ENCODE peak calls at places on chromosome 7, in five cellular contexts. One of them, this sample, is unnamed.

GRCh38 chr7:77565917-77566316 is 28.8 kb downstream of the PTPN12 start:
- DNase-seq in stimulated activated CD8-positive, alpha-beta memory T cell treated with anti-CD3 and anti-CD28 coated beads, Interleukin-12 subunit alpha, Interleukin-12 subunit beta, amount 100 ng/mL, for 4 hours: no peak
- DNase-seq in stimulated activated CD4-positive, alpha-beta T cell treated with anti-CD3 and anti-CD28 coated beads, TNF-alpha, amount 100 ng/mL, for 24 hours: no peak
- DNase-seq in A549: no peak
- DNase-seq in T-helper 1 cell: no peak
- DNase-seq in this sample: no peak

GRCh38 chr7:43199333-43199732 is 86.9 kb downstream of the HECW1 start:
- DNase-seq in T-helper 1 cell: no peak
- DNase-seq in stimulated activated CD4-positive, alpha-beta T cell treated with anti-CD3 and anti-CD28 coated beads, TNF-alpha, amount 100 ng/mL, for 24 hours: no peak
- DNase-seq in A549: no peak
- DNase-seq in stimulated activated CD8-positive, alpha-beta memory T cell treated with anti-CD3 and anti-CD28 coated beads, Interleukin-12 subunit alpha, Interleukin-12 subunit beta, amount 100 ng/mL, for 4 hours: no peak
- DNase-seq in this sample: no peak

GRCh38 chr7:13009517-13009916 is 322.1 kb downstream of the ARL4A start:
- DNase-seq in T-helper 1 cell: no peak
- DNase-seq in stimulated activated CD8-positive, alpha-beta memory T cell treated with anti-CD3 and anti-CD28 coated beads, Interleukin-12 subunit alpha, Interleukin-12 subunit beta, amount 100 ng/mL, for 4 hours: no peak
- DNase-seq in stimulated activated CD4-positive, alpha-beta T cell treated with anti-CD3 and anti-CD28 coated beads, TNF-alpha, amount 100 ng/mL, for 24 hours: no peak
- DNase-seq in A549: no peak
- DNase-seq in this sample: no peak

GRCh38 chr7:81159402-81159801 is 240.6 kb upstream of the SEMA3C start:
- DNase-seq in stimulated activated CD4-positive, alpha-beta T cell treated with anti-CD3 and anti-CD28 coated beads, TNF-alpha, amount 100 ng/mL, for 24 hours: no peak
- DNase-seq in stimulated activated CD8-positive, alpha-beta memory T cell treated with anti-CD3 and anti-CD28 coated beads, Interleukin-12 subunit alpha, Interleukin-12 subunit beta, amount 100 ng/mL, for 4 hours: no peak
- DNase-seq in T-helper 1 cell: no peak
- DNase-seq in A549: peak; percentile 38
- DNase-seq in this sample: no peak

GRCh38 chr7:155458317-155459132 is 596 bp downstream of the EN2 start:
- DNase-seq in stimulated activated CD8-positive, alpha-beta memory T cell treated with anti-CD3 and anti-CD28 coated beads, Interleukin-12 subunit alpha, Interleukin-12 subunit beta, amount 100 ng/mL, for 4 hours: no peak
- DNase-seq in A549: no peak
- DNase-seq in T-helper 1 cell: no peak
- DNase-seq in stimulated activated CD4-positive, alpha-beta T cell treated with anti-CD3 and anti-CD28 coated beads, TNF-alpha, amount 100 ng/mL, for 24 hours: no peak
- DNase-seq in this sample: no peak

GRCh38 chr7:6579446-6579845 is 2.2 kb downstream of the ZDHHC4 start:
- DNase-seq in stimulated activated CD8-positive, alpha-beta memory T cell treated with anti-CD3 and anti-CD28 coated beads, Interleukin-12 subunit alpha, Interleukin-12 subunit beta, amount 100 ng/mL, for 4 hours: no peak
- DNase-seq in T-helper 1 cell: no peak
- DNase-seq in stimulated activated CD4-positive, alpha-beta T cell treated with anti-CD3 and anti-CD28 coated beads, TNF-alpha, amount 100 ng/mL, for 24 hours: no peak
- DNase-seq in A549: no peak
- DNase-seq in this sample: no peak

GRCh38 chr7:89661876-89662275 is 492.4 kb upstream of the STEAP1 start:
- DNase-seq in A549: no peak
- DNase-seq in stimulated activated CD8-positive, alpha-beta memory T cell treated with anti-CD3 and anti-CD28 coated beads, Interleukin-12 subunit alpha, Interleukin-12 subunit beta, amount 100 ng/mL, for 4 hours: no peak
- DNase-seq in stimulated activated CD4-positive, alpha-beta T cell treated with anti-CD3 and anti-CD28 coated beads, TNF-alpha, amount 100 ng/mL, for 24 hours: no peak
- DNase-seq in T-helper 1 cell: no peak
- DNase-seq in this sample: no peak

GRCh38 chr7:106604303-106604918 is 56.5 kb downstream of the CCDC71L start:
- DNase-seq in stimulated activated CD4-positive, alpha-beta T cell treated with anti-CD3 and anti-CD28 coated beads, TNF-alpha, amount 100 ng/mL, for 24 hours: no peak
- DNase-seq in T-helper 1 cell: no peak
- DNase-seq in A549: no peak
- DNase-seq in stimulated activated CD8-positive, alpha-beta memory T cell treated with anti-CD3 and anti-CD28 coated beads, Interleukin-12 subunit alpha, Interleukin-12 subunit beta, amount 100 ng/mL, for 4 hours: no peak
- DNase-seq in this sample: no peak

GRCh38 chr7:156777364-156778069 is 115.5 kb downstream of the LMBR1 start:
- DNase-seq in stimulated activated CD8-positive, alpha-beta memory T cell treated with anti-CD3 and anti-CD28 coated beads, Interleukin-12 subunit alpha, Interleukin-12 subunit beta, amount 100 ng/mL, for 4 hours: no peak
- DNase-seq in stimulated activated CD4-positive, alpha-beta T cell treated with anti-CD3 and anti-CD28 coated beads, TNF-alpha, amount 100 ng/mL, for 24 hours: peak; percentile 7
- DNase-seq in A549: no peak
- DNase-seq in T-helper 1 cell: no peak
- DNase-seq in this sample: no peak

GRCh38 chr7:10802011-10802410 is 171.7 kb upstream of the PHF14 start:
- DNase-seq in T-helper 1 cell: no peak
- DNase-seq in stimulated activated CD8-positive, alpha-beta memory T cell treated with anti-CD3 and anti-CD28 coated beads, Interleukin-12 subunit alpha, Interleukin-12 subunit beta, amount 100 ng/mL, for 4 hours: no peak
- DNase-seq in A549: no peak
- DNase-seq in stimulated activated CD4-positive, alpha-beta T cell treated with anti-CD3 and anti-CD28 coated beads, TNF-alpha, amount 100 ng/mL, for 24 hours: no peak
- DNase-seq in this sample: no peak

GRCh38 chr7:51256244-51256781 is 60.3 kb downstream of the COBL start:
- DNase-seq in stimulated activated CD8-positive, alpha-beta memory T cell treated with anti-CD3 and anti-CD28 coated beads, Interleukin-12 subunit alpha, Interleukin-12 subunit beta, amount 100 ng/mL, for 4 hours: no peak
- DNase-seq in T-helper 1 cell: no peak
- DNase-seq in A549: no peak
- DNase-seq in stimulated activated CD4-positive, alpha-beta T cell treated with anti-CD3 and anti-CD28 coated beads, TNF-alpha, amount 100 ng/mL, for 24 hours: no peak
- DNase-seq in this sample: no peak

GRCh38 chr7:157690833-157691382 is 354.1 kb downstream of the DNAJB6 start:
- DNase-seq in stimulated activated CD8-positive, alpha-beta memory T cell treated with anti-CD3 and anti-CD28 coated beads, Interleukin-12 subunit alpha, Interleukin-12 subunit beta, amount 100 ng/mL, for 4 hours: no peak
- DNase-seq in A549: no peak
- DNase-seq in T-helper 1 cell: no peak
- DNase-seq in stimulated activated CD4-positive, alpha-beta T cell treated with anti-CD3 and anti-CD28 coated beads, TNF-alpha, amount 100 ng/mL, for 24 hours: no peak
- DNase-seq in this sample: peak; percentile 5

GRCh38 chr7:81244213-81244612 is 325.4 kb upstream of the SEMA3C start:
- DNase-seq in stimulated activated CD4-positive, alpha-beta T cell treated with anti-CD3 and anti-CD28 coated beads, TNF-alpha, amount 100 ng/mL, for 24 hours: no peak
- DNase-seq in T-helper 1 cell: no peak
- DNase-seq in A549: no peak
- DNase-seq in stimulated activated CD8-positive, alpha-beta memory T cell treated with anti-CD3 and anti-CD28 coated beads, Interleukin-12 subunit alpha, Interleukin-12 subunit beta, amount 100 ng/mL, for 4 hours: no peak
- DNase-seq in this sample: no peak

GRCh38 chr7:70837589-70837988 is 294.4 kb upstream of the GALNT17 start:
- DNase-seq in T-helper 1 cell: no peak
- DNase-seq in A549: no peak
- DNase-seq in stimulated activated CD4-positive, alpha-beta T cell treated with anti-CD3 and anti-CD28 coated beads, TNF-alpha, amount 100 ng/mL, for 24 hours: no peak
- DNase-seq in stimulated activated CD8-positive, alpha-beta memory T cell treated with anti-CD3 and anti-CD28 coated beads, Interleukin-12 subunit alpha, Interleukin-12 subunit beta, amount 100 ng/mL, for 4 hours: no peak
- DNase-seq in this sample: no peak

GRCh38 chr7:7980134-7980533 is 11.5 kb downstream of the GLCCI1 start:
- DNase-seq in stimulated activated CD8-positive, alpha-beta memory T cell treated with anti-CD3 and anti-CD28 coated beads, Interleukin-12 subunit alpha, Interleukin-12 subunit beta, amount 100 ng/mL, for 4 hours: no peak
- DNase-seq in A549: no peak
- DNase-seq in T-helper 1 cell: no peak
- DNase-seq in stimulated activated CD4-positive, alpha-beta T cell treated with anti-CD3 and anti-CD28 coated beads, TNF-alpha, amount 100 ng/mL, for 24 hours: no peak
- DNase-seq in this sample: no peak

This sample was measured in AG09319.